ENCODE peak calls at places on chromosome 10, in nine cellular contexts. A is left cardiac atrium; F is activated T-cell treated with anti-CD3 and anti-CD28 coated beads, Interleukin-2, amount 50 U/mL, for 4 hours; C is aorta; L is effector memory CD8-positive, alpha-beta T cell; Q is PC-3; K is T-helper 17 cell; G is activated CD8-positive, alpha-beta T cell treated with anti-CD3 and anti-CD28 coated beads for 36 hours; U is body of pancreas. P is an unnamed sample.
A peak's percentile ranks its signal among the peaks of the same experiment; 100 is the strongest.

GRCh38 chr10:61787170-61787569 is 114.3 kb upstream of the ARID5B start:
- ATAC-seq in C (no peak), F (no peak), L (no peak), G (no peak), K (no peak), Q (no peak), A (no peak), U (no peak), P (no peak)

GRCh38 chr10:101301111-101301731 is 52.7 kb upstream of the BTRC start:
- ATAC-seq in F (peak; percentile 67), K (peak; percentile 52), Q (peak; percentile 92), A (peak; percentile 76), C (no peak), U (no peak), G (peak; percentile 78), L (peak; percentile 29), P (no peak)

GRCh38 chr10:85610381-85611092 is 756.1 kb downstream of the GRID1 start:
- ATAC-seq in U (no peak), C (no peak), Q (no peak), A (no peak), L (no peak), K (no peak), F (no peak), G (no peak), P (no peak)

GRCh38 chr10:70613941-70614340 is 11.4 kb upstream of the PRF1 start:
- ATAC-seq in G (peak; percentile 21), Q (no peak), A (no peak), K (no peak), L (no peak), U (no peak), F (peak; percentile 21), C (no peak), P (no peak)

GRCh38 chr10:53572799-53573198 is 800.2 kb upstream of the MBL2 start:
- ATAC-seq in G (no peak), F (no peak), U (no peak), K (no peak), Q (no peak), A (no peak), C (no peak), L (no peak), P (no peak)

GRCh38 chr10:118873080-118873737 is 118.4 kb upstream of the CACUL1 start:
- ATAC-seq in C (no peak), G (no peak), A (no peak), K (no peak), L (no peak), U (no peak), F (no peak), Q (peak; percentile 56), P (no peak)

GRCh38 chr10:28734940-28735759 is 57.8 kb downstream of the BAMBI start:
- ATAC-seq in U (no peak), G (no peak), A (peak; percentile 97), K (no peak), Q (peak; percentile 98), C (peak; percentile 72), F (no peak), L (no peak), P (peak; percentile 85)

GRCh38 chr10:80468002-80468401 is 13.9 kb downstream of the TSPAN14 start:
- ATAC-seq in K (peak; percentile 17), F (peak; percentile 7), A (peak; percentile 85), C (peak; percentile 76), G (peak; percentile 59), Q (no peak), L (peak; percentile 48), U (no peak), P (peak; percentile 79)

GRCh38 chr10:78361031-78361430 is 327.4 kb downstream of the RPS24 start:
- ATAC-seq in C (no peak), F (no peak), Q (no peak), A (no peak), K (no peak), G (peak; percentile 75), U (no peak), L (no peak), P (no peak)

GRCh38 chr10:132735923-132736391 is 50.0 kb downstream of the NKX6-2 start:
- ATAC-seq in A (no peak), K (no peak), L (no peak), U (no peak), Q (no peak), C (no peak), F (no peak), G (no peak), P (no peak)

GRCh38 chr10:67308912-67309311 is 383.1 kb downstream of the LRRTM3 start:
- ATAC-seq in L (no peak), U (no peak), G (no peak), Q (no peak), A (no peak), C (no peak), K (no peak), F (no peak), P (no peak)

GRCh38 chr10:86345296-86346168 is 21.1 kb downstream of the GRID1 start:
- ATAC-seq in C (no peak), G (no peak), L (no peak), K (no peak), A (peak; percentile 11), Q (peak; percentile 68), U (no peak), F (no peak), P (no peak)

GRCh38 chr10:133088524-133089460 is 1.1 kb downstream of the ADGRA1 start:
- ATAC-seq in F (no peak), C (no peak), A (no peak), K (no peak), L (no peak), G (no peak), U (no peak), Q (no peak), P (no peak)

GRCh38 chr10:11242443-11243386 is 225.0 kb downstream of the CELF2 start:
- ATAC-seq in Q (no peak), F (peak; percentile 46), C (peak; percentile 25), K (peak; percentile 16), G (peak; percentile 55), A (peak; percentile 91), U (no peak), L (peak; percentile 34), P (peak; percentile 39)

GRCh38 chr10:28838908-28839307 is 161.6 kb downstream of the BAMBI start:
- ATAC-seq in A (peak; percentile 53), Q (no peak), F (no peak), K (no peak), U (no peak), G (no peak), L (no peak), C (no peak), P (no peak)

GRCh38 chr10:124550305-124551034 is 88.8 kb downstream of the LHPP start:
- ATAC-seq in C (no peak), Q (no peak), K (no peak), F (no peak), A (no peak), L (no peak), G (no peak), U (no peak), P (no peak)

GRCh38 chr10:31076589-31076988 is 44.9 kb upstream of the ZNF438 start:
- ATAC-seq in A (no peak), U (no peak), L (no peak), K (no peak), Q (no peak), F (no peak), G (no peak), C (no peak), P (no peak)

GRCh38 chr10:58013406-58013805 is 254.3 kb downstream of the IPMK start:
- ATAC-seq in K (no peak), U (no peak), Q (no peak), A (no peak), F (no peak), C (no peak), G (no peak), L (no peak), P (no peak)

GRCh38 chr10:93751832-93752231 is 5.9 kb upstream of the LGI1 start:
- ATAC-seq in C (no peak), G (no peak), K (peak; percentile 60), L (no peak), F (peak; percentile 56), A (peak; percentile 67), Q (no peak), U (no peak), P (peak; percentile 53)

GRCh38 chr10:11256896-11257295 is 239.2 kb downstream of the CELF2 start:
- ATAC-seq in C (no peak), Q (no peak), K (peak; percentile 82), A (no peak), U (no peak), F (peak; percentile 19), G (no peak), L (no peak), P (no peak)

GRCh38 chr10:78362406-78363022 is 328.9 kb downstream of the RPS24 start:
- ATAC-seq in Q (peak; percentile 6), L (no peak), F (no peak), U (no peak), K (no peak), G (peak; percentile 41), C (no peak), A (peak; percentile 18), P (peak; percentile 38)

GRCh38 chr10:118544401-118544948 is 51.0 kb downstream of the PRLHR start:
- ATAC-seq in Q (no peak), A (no peak), F (no peak), K (no peak), G (no peak), L (no peak), U (no peak), C (no peak), P (no peak)

P was measured in gastroesophageal sphincter.